ENCODE peak calls at places on chromosomes 6 and 20, in five cellular contexts. I, J, U, T and D are unnamed samples.

GRCh38 chr6:43695078-43695966 is 7.7 kb upstream of the MRPS18A start:
- DNase-seq in I (peak), J (no peak), U (no peak), T (no peak), D (no peak)

GRCh38 chr6:5063617-5064016 is 21.5 kb upstream of the PPP1R3G start:
- DNase-seq in I (no peak), J (no peak), U (no peak), T (no peak), D (no peak)

GRCh38 chr20:19411811-19412210 is 199.4 kb downstream of the SLC24A3 start:
- DNase-seq in I (no peak), J (no peak), U (no peak), T (no peak), D (no peak)

GRCh38 chr6:81881660-81882059 is 129.2 kb upstream of the TENT5A start:
- DNase-seq in I (no peak), J (no peak), U (no peak), T (no peak), D (no peak)

GRCh38 chr6:38138374-38138773 is 318.8 kb downstream of the ZFAND3 start:
- DNase-seq in I (no peak), J (no peak), U (no peak), T (no peak), D (no peak)

GRCh38 chr6:142984386-142984785 is 39.4 kb upstream of the HIVEP2 start:
- DNase-seq in I (no peak), J (peak), U (no peak), T (no peak), D (no peak)

GRCh38 chr6:42084889-42085288 is 34.6 kb downstream of the TAF8 start:
- DNase-seq in I (no peak), J (no peak), U (no peak), T (no peak), D (no peak)

GRCh38 chr6:134249412-134249758 is 68.5 kb downstream of the SGK1 start:
- DNase-seq in I (no peak), J (no peak), U (no peak), T (no peak), D (no peak)

GRCh38 chr6:43957273-43957672 is 170.0 kb downstream of the MRPL14 start:
- DNase-seq in I (no peak), J (no peak), U (no peak), T (no peak), D (no peak)

GRCh38 chr6:31158863-31159855 is 770 bp downstream of the TCF19 start:
- DNase-seq in I (no peak), J (peak), U (peak), T (peak), D (peak)

GRCh38 chr20:57988422-57988821 is 240.0 kb downstream of the ANKRD60 start:
- DNase-seq in I (no peak), J (no peak), U (no peak), T (no peak), D (no peak)

GRCh38 chr6:112013051-112013450 is 40.9 kb upstream of the CCN6 start:
- DNase-seq in I (no peak), J (no peak), U (no peak), T (peak), D (no peak)

GRCh38 chr20:63567132-63567381 is 7.0 kb downstream of the HELZ2 start:
- DNase-seq in I (no peak), J (no peak), U (no peak), T (no peak), D (no peak)

GRCh38 chr6:134235937-134236751 is 81.8 kb downstream of the SGK1 start:
- DNase-seq in I (no peak), J (peak), U (peak), T (peak), D (no peak)

GRCh38 chr6:4973972-4974885 is 29.6 kb downstream of the RPP40 start:
- DNase-seq in I (peak), J (peak), U (no peak), T (peak), D (no peak)

GRCh38 chr20:63321148-63321831 is 28.3 kb downstream of the COL20A1 start:
- DNase-seq in I (peak), J (peak), U (no peak), T (peak), D (no peak)

GRCh38 chr6:107646176-107646575 is 156.3 kb downstream of the SOBP start:
- DNase-seq in I (no peak), J (peak), U (no peak), T (no peak), D (no peak)

GRCh38 chr6:118708055-118708454 is 56.7 kb upstream of the CEP85L start:
- DNase-seq in I (no peak), J (no peak), U (no peak), T (peak), D (no peak)
- H3K4me3 ChIP-seq in I (no peak), J (no peak), U (peak), T (peak), D (no peak)

DNA sequence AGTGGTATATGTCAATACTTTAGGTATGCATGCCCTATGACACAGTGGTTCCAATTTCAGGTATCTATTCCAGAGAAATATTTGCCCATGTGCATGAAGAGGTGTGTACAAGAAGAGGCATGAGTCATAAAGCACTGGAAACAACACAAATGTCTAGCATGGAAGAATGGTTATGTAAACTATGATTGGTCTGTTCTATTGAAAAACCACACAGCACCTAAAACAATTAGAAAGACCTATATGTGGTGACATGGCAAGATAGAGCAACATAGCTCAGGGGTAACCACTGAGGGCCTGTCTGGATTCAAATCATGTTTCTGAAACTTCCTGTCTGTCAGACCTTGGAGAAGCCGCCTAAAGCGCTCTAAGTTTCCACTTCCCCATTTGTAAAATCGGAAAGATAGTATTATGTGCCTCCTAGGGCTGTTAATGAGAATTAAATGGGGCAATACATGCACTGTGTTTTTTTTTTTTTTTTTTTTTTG is 76.0 kb upstream of the SHLD1 start:
- DNase-seq in I (no peak), J (no peak), U (peak), T (peak), D (no peak)
- H3K4me3 ChIP-seq in I (no peak), J (no peak), U (no peak), T (no peak), D (no peak)

GRCh38 chr6:129498950-129499870 is 210.8 kb downstream of the ARHGAP18 start:
- DNase-seq in I (no peak), J (peak), U (no peak), T (peak), D (no peak)
- H3K4me3 ChIP-seq in I (no peak), J (peak), U (no peak), T (no peak), D (no peak)

GRCh38 chr6:160931378-160932343 is 59.9 kb upstream of the MAP3K4 start:
- DNase-seq in I (no peak), J (peak), U (no peak), T (no peak), D (no peak)
- H3K4me3 ChIP-seq in I (no peak), J (peak), U (no peak), T (peak), D (no peak)